ENCODE peak calls at places on chromosomes 12 and 14, in eight cellular contexts. M is vagina; L is A549; T is endodermal cell; J is heart left ventricle; S is NB4; W is CD8-positive, alpha-beta T cell; B is A172. U is an unnamed sample.

GRCh38 chr12:3253682-3254275 is 176.6 kb downstream of the TSPAN9 start:
- DNase-seq in L (no peak), B (no peak), J (peak), T (peak), M (no peak), S (no peak), W (no peak), U (no peak)

GRCh38 chr12:63319386-63319785 is 168.4 kb upstream of the AVPR1A start:
- DNase-seq in S (peak), B (peak), W (no peak), L (peak), J (no peak), T (peak), M (no peak), U (no peak)

GRCh38 chr14:104143521-104144452 is 5.4 kb downstream of the KIF26A start:
- DNase-seq in T (peak), S (no peak), L (no peak), B (no peak), J (peak), M (no peak), W (no peak), U (no peak)

GRCh38 chr12:66693901-66694513 is 15.1 kb upstream of the GRIP1 start:
- DNase-seq in J (no peak), W (no peak), S (peak), B (peak), L (peak), T (peak), M (no peak), U (peak)

GRCh38 chr12:12798480-12798879 is 13.0 kb downstream of the APOLD1 start:
- DNase-seq in M (no peak), J (no peak), L (no peak), W (no peak), T (no peak), S (no peak), B (no peak), U (no peak)

GRCh38 chr14:104218361-104219180 is 80.2 kb downstream of the KIF26A start:
- DNase-seq in L (no peak), J (no peak), T (peak), S (no peak), W (no peak), B (no peak), M (no peak), U (no peak)

GRCh38 chr14:93426750-93427149 is 4.0 kb upstream of the UNC79 start:
- DNase-seq in W (no peak), M (no peak), L (no peak), T (no peak), B (no peak), S (no peak), J (no peak), U (no peak)

GRCh38 chr12:119168721-119169120 is 10.0 kb upstream of the HSPB8 start:
- DNase-seq in L (no peak), S (no peak), M (no peak), B (no peak), J (no peak), T (no peak), W (no peak), U (no peak)

GRCh38 chr14:100640481-100641273 is 53.5 kb upstream of the BEGAIN start:
- DNase-seq in L (no peak), S (peak), W (peak), T (no peak), B (peak), M (no peak), J (no peak), U (peak)

GRCh38 chr12:1576410-1577240 is 17.8 kb downstream of the FBXL14 start:
- DNase-seq in M (no peak), S (no peak), B (peak), J (peak), W (no peak), L (no peak), T (peak), U (no peak)

GRCh38 chr12:29025936-29026335 is 123.1 kb upstream of the FAR2 start:
- DNase-seq in W (no peak), L (no peak), T (no peak), B (no peak), S (no peak), M (no peak), J (no peak), U (no peak)

GRCh38 chr14:105092912-105093425 is 27.7 kb upstream of the GPR132 start:
- DNase-seq in W (peak), L (peak), J (peak), S (no peak), T (peak), M (no peak), B (no peak), U (no peak)

GRCh38 chr14:69284170-69284569 is 24.2 kb downstream of the GALNT16 start:
- DNase-seq in S (no peak), W (no peak), M (peak), J (peak), T (peak), L (no peak), B (no peak), U (no peak)

GRCh38 chr14:39366460-39367386 is 65.5 kb downstream of the FBXO33 start:
- DNase-seq in J (no peak), W (no peak), L (no peak), B (no peak), T (peak), S (no peak), M (no peak), U (no peak)

GRCh38 chr14:70702154-70702553 is 60.4 kb downstream of the TTC9 start:
- DNase-seq in L (no peak), S (no peak), M (no peak), B (no peak), W (no peak), T (no peak), J (no peak), U (peak)

GRCh38 chr12:55742719-55743130 is at the start of gene GDF11:
- DNase-seq in L (peak), S (peak), J (peak), W (peak), M (no peak), B (peak), T (peak), U (peak)

GRCh38 chr14:75452900-75453816 is 25.3 kb downstream of the JDP2 start:
- DNase-seq in J (peak), L (peak), W (no peak), S (peak), B (peak), M (no peak), T (peak), U (no peak)

GRCh38 chr12:93167841-93168492 is 209.8 kb upstream of the NUDT4 start:
- DNase-seq in J (no peak), S (peak), L (no peak), W (no peak), M (no peak), T (peak), B (peak), U (no peak)

GRCh38 chr14:91332448-91333059 is 85.1 kb downstream of the CCDC88C start:
- DNase-seq in T (no peak), W (no peak), B (no peak), L (no peak), S (no peak), M (no peak), J (no peak), U (no peak)

GRCh38 chr12:84632556-84632955 is 280.0 kb downstream of the SLC6A15 start:
- DNase-seq in W (no peak), S (no peak), T (no peak), L (no peak), J (no peak), M (no peak), B (no peak), U (no peak)

GRCh38 chr12:52239767-52240166 is 6.7 kb downstream of the KRT7 start:
- DNase-seq in T (no peak), S (no peak), M (no peak), J (no peak), W (no peak), L (no peak), B (no peak), U (no peak)

GRCh38 chr12:132492522-132492921 is 2.6 kb downstream of the FBRSL1 start:
- DNase-seq in J (peak), T (no peak), L (no peak), S (no peak), W (no peak), M (no peak), B (no peak), U (no peak)

GRCh38 chr12:79482921-79483320 is 207.8 kb downstream of the PAWR start:
- DNase-seq in S (no peak), T (peak), L (no peak), M (no peak), W (no peak), J (no peak), B (no peak), U (no peak)

GRCh38 chr12:39919790-39920189 is 186.1 kb downstream of the SLC2A13 start:
- DNase-seq in L (no peak), T (no peak), M (no peak), J (no peak), W (no peak), B (no peak), S (no peak), U (no peak)

GRCh38 chr12:124495194-124495983 is 72.0 kb downstream of the NCOR2 start:
- DNase-seq in S (no peak), M (no peak), W (no peak), B (no peak), L (no peak), J (no peak), T (no peak), U (no peak)

GRCh38 chr12:46365951-46366379 is 6.6 kb downstream of the SLC38A2 start:
- DNase-seq in B (no peak), L (no peak), T (no peak), M (no peak), W (no peak), S (no peak), J (no peak), U (no peak)

GRCh38 chr12:6313326-6313940 is 3.0 kb downstream of the PLEKHG6 start:
- DNase-seq in T (no peak), W (no peak), S (no peak), J (no peak), M (no peak), L (no peak), B (no peak), U (no peak)

GRCh38 chr14:64747327-64747726 is 43.1 kb downstream of the PLEKHG3 start:
- DNase-seq in B (no peak), W (no peak), T (no peak), M (no peak), S (no peak), L (no peak), J (no peak), U (no peak)

GRCh38 chr12:26452511-26452910 is 257.1 kb downstream of the SSPN start:
- DNase-seq in T (no peak), B (no peak), J (no peak), L (no peak), W (no peak), S (no peak), M (no peak), U (no peak)

GRCh38 chr12:24728366-24728765 is 220.5 kb downstream of the BCAT1 start:
- DNase-seq in L (peak), B (peak), W (no peak), S (peak), J (no peak), M (no peak), T (no peak), U (no peak)

GRCh38 chr14:95686935-95687334 is 709 bp downstream of the TCL1B start:
- DNase-seq in B (no peak), M (no peak), L (no peak), J (no peak), S (no peak), W (no peak), T (peak), U (no peak)

GRCh38 chr12:56955631-56956256 is 1.7 kb downstream of the RDH16 start:
- DNase-seq in M (peak), T (no peak), W (no peak), J (no peak), S (no peak), B (peak), L (no peak), U (no peak)